ENCODE peak calls at places on chromosome 15, in ten cellular contexts. U, X, M, K, D, W, F, O, P and Z are unnamed samples.

GRCh38 chr15:48954538-48954937 is 9.2 kb downstream of the SHC4 start:
- DNase-seq in U (no peak), X (peak; percentile 82), M (no peak), K (no peak), D (no peak), W (no peak), F (no peak), O (no peak), P (no peak), Z (no peak)

GRCh38 chr15:37837276-37837675 is 97.2 kb upstream of the TMCO5A start:
- DNase-seq in U (no peak), X (no peak), M (no peak), K (no peak), D (no peak), W (no peak), F (no peak), O (no peak), P (peak; percentile 23), Z (no peak)

GRCh38 chr15:59298255-59298856 is 74.3 kb downstream of the MYO1E start:
- DNase-seq in U (no peak), X (no peak), M (no peak), K (no peak), D (peak; percentile 58), W (no peak), F (no peak), O (no peak), P (no peak), Z (peak; percentile 62)

GRCh38 chr15:96367436-96368200 is 37.1 kb downstream of the NR2F2 start:
- DNase-seq in U (no peak), X (no peak), M (no peak), K (no peak), D (no peak), W (no peak), F (no peak), O (no peak), P (no peak), Z (no peak)

GRCh38 chr15:60079210-60079609 is 75.1 kb downstream of the FOXB1 start:
- DNase-seq in U (no peak), X (no peak), M (no peak), K (peak; percentile 1), D (no peak), W (no peak), F (no peak), O (no peak), P (peak; percentile 27), Z (no peak)

GRCh38 chr15:68820205-68820588 is 498 bp downstream of the ANP32A start:
- DNase-seq in U (peak; percentile 40), X (peak; percentile 56), M (peak; percentile 29), K (peak; percentile 20), D (peak; percentile 70), W (no peak), F (peak; percentile 65), O (no peak), P (peak; percentile 20), Z (peak; percentile 53)

GRCh38 chr15:68315495-68316007 is 38.0 kb downstream of the FEM1B start:
- DNase-seq in U (no peak), X (peak; percentile 40), M (no peak), K (no peak), D (no peak), W (no peak), F (no peak), O (no peak), P (no peak), Z (no peak)

GRCh38 chr15:71044006-71044405 is 71.3 kb upstream of the THSD4 start:
- DNase-seq in U (no peak), X (no peak), M (no peak), K (no peak), D (no peak), W (no peak), F (no peak), O (no peak), P (peak; percentile 89), Z (no peak)

GRCh38 chr15:67172172-67172571 is 82.3 kb downstream of the AAGAB start:
- DNase-seq in U (no peak), X (no peak), M (no peak), K (no peak), D (no peak), W (no peak), F (no peak), O (no peak), P (peak; percentile 41), Z (no peak)

GRCh38 chr15:65086680-65087111 is 10.2 kb downstream of the KBTBD13 start:
- DNase-seq in U (no peak), X (peak; percentile 73), M (no peak), K (no peak), D (no peak), W (no peak), F (peak; percentile 27), O (no peak), P (no peak), Z (no peak)

GRCh38 chr15:63243101-63243500 is 34.3 kb upstream of the APH1B start:
- DNase-seq in U (no peak), X (no peak), M (no peak), K (no peak), D (no peak), W (no peak), F (no peak), O (no peak), P (peak; percentile 76), Z (no peak)

GRCh38 chr15:63374686-63375520 is 6.7 kb downstream of the CA12 start:
- DNase-seq in U (peak; percentile 74), X (peak; percentile 61), M (no peak), K (peak; percentile 53), D (peak; percentile 47), W (no peak), F (peak; percentile 83), O (peak; percentile 62), P (peak; percentile 79), Z (peak; percentile 77)

GRCh38 chr15:29430831-29431230 is 161.2 kb upstream of the NSMCE3 start:
- DNase-seq in U (no peak), X (no peak), M (no peak), K (no peak), D (no peak), W (no peak), F (no peak), O (no peak), P (no peak), Z (no peak)

GRCh38 chr15:73852507-73852906 is 20.9 kb upstream of the TBC1D21 start:
- DNase-seq in U (no peak), X (no peak), M (no peak), K (no peak), D (no peak), W (no peak), F (no peak), O (no peak), P (no peak), Z (no peak)

GRCh38 chr15:67149859-67150824 is 84.7 kb downstream of the SMAD3 start:
- DNase-seq in U (peak; percentile 99), X (peak; percentile 98), M (no peak), K (peak; percentile 90), D (peak; percentile 37), W (no peak), F (peak; percentile 72), O (no peak), P (peak; percentile 98), Z (peak; percentile 55)

GRCh38 chr15:78007965-78008886 is 69.3 kb downstream of the TBC1D2B start:
- DNase-seq in U (no peak), X (no peak), M (no peak), K (peak; percentile 21), D (no peak), W (no peak), F (no peak), O (no peak), P (peak; percentile 81), Z (no peak)

GRCh38 chr15:43186003-43186353 is 775 bp downstream of the CCNDBP1 start:
- DNase-seq in U (no peak), X (no peak), M (no peak), K (peak; percentile 4), D (no peak), W (no peak), F (no peak), O (no peak), P (no peak), Z (no peak)